ENCODE peak calls at places on chromosomes 3 and 15, in six cellular contexts. I is HCT116, W is K562, Q is HepG2, E is SK-N-SH, L is GM12878. P is an unnamed sample.

GRCh38 chr3:182913889-182914288 is 66.4 kb downstream of the DCUN1D1 start:
- DNase-seq in I (no peak), W (no peak), Q (no peak), E (no peak), L (peak), P (no peak)

GRCh38 chr15:85743392-85744045 is 51.2 kb downstream of the KLHL25 start:
- DNase-seq in I (no peak), W (no peak), Q (no peak), E (no peak), L (no peak), P (no peak)

GRCh38 chr3:162984752-162985151 is 1488.1 kb downstream of the OTOL1 start:
- DNase-seq in I (no peak), W (no peak), Q (no peak), E (no peak), L (no peak), P (no peak)

GRCh38 chr15:69161878-69162213 is 1.4 kb downstream of the GLCE start:
- DNase-seq in I (no peak), W (no peak), Q (no peak), E (no peak), L (no peak), P (no peak)

GRCh38 chr3:99678023-99678422 is 39.6 kb downstream of the COL8A1 start:
- DNase-seq in I (no peak), W (no peak), Q (no peak), E (no peak), L (no peak), P (no peak)

GRCh38 chr3:54506603-54507002 is 384.3 kb downstream of the CACNA2D3 start:
- DNase-seq in I (no peak), W (no peak), Q (no peak), E (no peak), L (no peak), P (no peak)

GRCh38 chr3:123098411-123099330 is 31.8 kb downstream of the PDIA5 start:
- DNase-seq in I (no peak), W (no peak), Q (no peak), E (no peak), L (no peak), P (peak)

GRCh38 chr15:78415284-78415683 is 22.7 kb upstream of the IREB2 start:
- DNase-seq in I (peak), W (no peak), Q (no peak), E (no peak), L (no peak), P (peak)

GRCh38 chr15:93066834-93067648 is 22.0 kb downstream of the RGMA start:
- DNase-seq in I (no peak), W (no peak), Q (no peak), E (no peak), L (no peak), P (no peak)

GRCh38 chr3:55172913-55173312 is 245.1 kb upstream of the LRTM1 start:
- DNase-seq in I (no peak), W (no peak), Q (no peak), E (no peak), L (no peak), P (no peak)

GRCh38 chr3:89223188-89223587 is 115.8 kb downstream of the EPHA3 start:
- DNase-seq in I (no peak), W (no peak), Q (no peak), E (no peak), L (no peak), P (no peak)

GRCh38 chr3:126514161-126514560 is 3.4 kb downstream of the UROC1 start:
- DNase-seq in I (no peak), W (no peak), Q (no peak), E (no peak), L (no peak), P (no peak)

GRCh38 chr3:106208979-106209378 is 340.2 kb upstream of the CBLB start:
- DNase-seq in I (no peak), W (no peak), Q (no peak), E (no peak), L (no peak), P (no peak)

GRCh38 chr3:187717572-187717971 is 15.2 kb upstream of the RTP2 start:
- DNase-seq in I (no peak), W (no peak), Q (no peak), E (no peak), L (no peak), P (no peak)

GRCh38 chr3:118882353-118882947 is 152.2 kb downstream of the IGSF11 start:
- DNase-seq in I (peak), W (peak), Q (peak), E (peak), L (no peak), P (peak)

GRCh38 chr15:59953392-59953883 is 50.7 kb upstream of the FOXB1 start:
- DNase-seq in I (no peak), W (no peak), Q (no peak), E (no peak), L (no peak), P (peak)

GRCh38 chr3:28008235-28008634 is 233.2 kb upstream of the CMC1 start:
- DNase-seq in I (no peak), W (no peak), Q (no peak), E (no peak), L (no peak), P (no peak)

GRCh38 chr15:42034628-42035177 is 13.9 kb upstream of the PLA2G4E start:
- DNase-seq in I (no peak), W (no peak), Q (no peak), E (no peak), L (no peak), P (no peak)

GRCh38 chr15:75673426-75674247 is 25.9 kb downstream of the SNX33 start:
- DNase-seq in I (no peak), W (no peak), Q (no peak), E (no peak), L (no peak), P (no peak)

GRCh38 chr3:40191850-40192448 is 117.6 kb upstream of the EIF1B start:
- DNase-seq in I (peak), W (peak), Q (peak), E (peak), L (no peak), P (peak)

GRCh38 chr3:111080357-111080937 is 8.8 kb downstream of the NECTIN3 start:
- DNase-seq in I (no peak), W (peak), Q (peak), E (peak), L (no peak), P (peak)

GRCh38 chr3:124277516-124277890 is 285.6 kb upstream of the ROPN1 start:
- DNase-seq in I (no peak), W (no peak), Q (no peak), E (no peak), L (no peak), P (no peak)

GRCh38 chr15:63403254-63403945 is 21.8 kb upstream of the CA12 start:
- DNase-seq in I (no peak), W (no peak), Q (no peak), E (no peak), L (no peak), P (no peak)

GRCh38 chr3:134904796-134905646 is 110.0 kb downstream of the EPHB1 start:
- DNase-seq in I (no peak), W (no peak), Q (no peak), E (no peak), L (peak), P (peak)

GRCh38 chr15:70293606-70294470 is 196.1 kb upstream of the TLE3 start:
- DNase-seq in I (no peak), W (no peak), Q (no peak), E (no peak), L (no peak), P (no peak)

GRCh38 chr3:182636646-182637045 is 156.7 kb upstream of the ATP11B start:
- DNase-seq in I (no peak), W (no peak), Q (no peak), E (no peak), L (no peak), P (no peak)

GRCh38 chr15:29888651-29889050 is 66.4 kb upstream of the TJP1 start:
- DNase-seq in I (no peak), W (no peak), Q (no peak), E (no peak), L (no peak), P (peak)

GRCh38 chr3:15800327-15800726 is 2.5 kb upstream of the ANKRD28 start:
- DNase-seq in I (no peak), W (no peak), Q (no peak), E (no peak), L (no peak), P (no peak)

GRCh38 chr15:99564221-99565030 is 1.4 kb upstream of the MEF2A start:
- DNase-seq in I (no peak), W (peak), Q (peak), E (no peak), L (peak), P (no peak)

GRCh38 chr3:148450819-148451218 is 246.9 kb upstream of the AGTR1 start:
- DNase-seq in I (no peak), W (no peak), Q (peak), E (no peak), L (no peak), P (peak)

GRCh38 chr15:90064931-90065681 is 37.2 kb downstream of the IDH2 start:
- DNase-seq in I (no peak), W (no peak), Q (no peak), E (no peak), L (no peak), P (peak)

GRCh38 chr3:60584250-60584649 is 667.0 kb downstream of the FHIT start:
- DNase-seq in I (no peak), W (no peak), Q (no peak), E (no peak), L (no peak), P (no peak)

GRCh38 chr3:14301558-14301957 is 100.8 kb upstream of the SLC6A6 start:
- DNase-seq in I (no peak), W (no peak), Q (peak), E (no peak), L (no peak), P (peak)

GRCh38 chr15:96947830-96948229 is 617.3 kb downstream of the NR2F2 start:
- DNase-seq in I (no peak), W (no peak), Q (no peak), E (peak), L (no peak), P (peak)

GRCh38 chr15:47466357-47466756 is 250.9 kb upstream of the SEMA6D start:
- DNase-seq in I (no peak), W (no peak), Q (no peak), E (no peak), L (no peak), P (no peak)

GRCh38 chr3:115975353-115975752 is 352.0 kb downstream of the GAP43 start:
- DNase-seq in I (no peak), W (peak), Q (peak), E (no peak), L (no peak), P (no peak)

GRCh38 chr15:31970007-31970406 is 60.3 kb upstream of the CHRNA7 start:
- DNase-seq in I (no peak), W (no peak), Q (no peak), E (no peak), L (no peak), P (no peak)

GRCh38 chr15:64740361-64741170 is 34.8 kb downstream of the RBPMS2 start:
- DNase-seq in I (no peak), W (peak), Q (peak), E (peak), L (no peak), P (no peak)

GRCh38 chr3:176159796-176160195 is 1037.5 kb downstream of the TBL1XR1 start:
- DNase-seq in I (no peak), W (no peak), Q (no peak), E (no peak), L (no peak), P (no peak)

GRCh38 chr15:71639531-71639930 is 170.8 kb upstream of the NR2E3 start:
- DNase-seq in I (no peak), W (no peak), Q (no peak), E (no peak), L (no peak), P (no peak)

GRCh38 chr15:71632571-71633195 is 177.7 kb upstream of the NR2E3 start:
- DNase-seq in I (no peak), W (no peak), Q (no peak), E (no peak), L (no peak), P (no peak)

GRCh38 chr15:71635735-71636134 is 174.6 kb upstream of the NR2E3 start:
- DNase-seq in I (no peak), W (no peak), Q (no peak), E (no peak), L (no peak), P (no peak)

GRCh38 chr15:71638876-71639275 is 171.5 kb upstream of the NR2E3 start:
- DNase-seq in I (no peak), W (no peak), Q (no peak), E (no peak), L (no peak), P (no peak)

DNA sequence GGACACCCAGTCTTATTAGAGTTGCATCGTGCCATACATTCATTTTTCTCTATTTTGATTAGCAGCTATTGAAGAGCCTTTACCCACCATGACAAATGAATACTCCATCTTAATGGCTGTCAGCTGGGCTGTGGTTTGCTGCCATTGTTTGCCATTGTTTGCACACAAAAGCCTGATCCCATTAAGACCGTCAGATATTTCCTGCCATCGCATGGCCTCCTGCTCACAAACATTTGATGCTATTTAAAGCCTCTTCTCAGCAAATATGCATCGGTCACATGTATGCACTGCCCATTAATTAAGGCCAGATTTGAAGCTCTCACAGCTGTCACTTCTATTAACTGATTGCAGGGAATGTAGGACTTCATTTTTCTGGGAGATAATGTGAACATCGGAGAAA is 175.5 kb upstream of the NR2E3 start:
- DNase-seq in I (no peak), W (no peak), Q (no peak), E (peak), L (no peak), P (no peak)
- TF ChIP-seq REST in I (no peak), W (no peak), Q (no peak), E (no peak), L (no peak), P (no peak)

GRCh38 chr3:183987014-183987600 is 30.6 kb downstream of the ABCC5 start:
- DNase-seq in I (no peak), W (no peak), Q (no peak), E (no peak), L (no peak), P (no peak)

GRCh38 chr3:183984749-183985729 is 32.6 kb downstream of the ABCC5 start:
- DNase-seq in I (no peak), W (no peak), Q (peak), E (no peak), L (no peak), P (peak)

GRCh38 chr3:183984337-183984736 is 33.3 kb downstream of the ABCC5 start:
- DNase-seq in I (no peak), W (no peak), Q (no peak), E (peak), L (no peak), P (no peak)

GRCh38 chr3:183991403-183991802 is 26.3 kb downstream of the ABCC5 start:
- DNase-seq in I (no peak), W (no peak), Q (peak), E (no peak), L (no peak), P (no peak)

GRCh38 chr3:183988216-183988790 is 29.4 kb downstream of the ABCC5 start:
- DNase-seq in I (no peak), W (peak), Q (peak), E (no peak), L (no peak), P (no peak)
- H2AFZ ChIP-seq in I (no peak), W (peak), Q (no peak), E (no peak), L (no peak), P (no peak)

GRCh38 chr3:25143356-25143704 is 284.7 kb upstream of the RARB start:
- DNase-seq in I (no peak), W (no peak), Q (no peak), E (no peak), L (no peak), P (peak)
- TF ChIP-seq REST in I (no peak), W (no peak), Q (no peak), E (no peak), L (no peak), P (no peak)

GRCh38 chr3:160331127-160331937 is 67.7 kb downstream of the IFT80 start:
- DNase-seq in I (peak), W (peak), Q (peak), E (no peak), L (no peak), P (no peak)
- H2AFZ ChIP-seq in I (no peak), W (no peak), Q (no peak), E (peak), L (no peak), P (no peak)

DNA sequence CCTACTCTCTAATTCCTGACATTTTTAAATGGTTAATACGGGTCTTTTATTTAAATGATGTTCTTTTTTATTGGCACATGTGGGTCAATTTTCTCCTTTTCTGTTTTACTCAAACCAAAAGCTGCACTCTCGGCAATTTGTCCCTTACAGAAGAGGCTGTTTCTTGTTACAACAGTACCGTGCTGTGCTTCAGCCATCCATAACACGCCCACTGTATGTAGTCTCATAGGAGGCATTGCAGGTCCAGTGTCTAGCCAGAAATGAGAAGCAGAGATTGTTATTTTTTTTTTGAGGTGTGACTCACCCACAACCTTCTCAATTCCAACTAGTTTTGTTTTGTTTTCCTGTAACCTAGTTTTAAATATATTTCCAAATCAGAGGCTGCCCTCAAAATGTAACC is 164.6 kb downstream of the GMNC start:
- DNase-seq in I (no peak), W (no peak), Q (no peak), E (no peak), L (no peak), P (no peak)
- TF ChIP-seq REST in I (no peak), W (no peak), Q (no peak), E (no peak), L (no peak), P (no peak)

GRCh38 chr15:34323217-34323616 is 14.4 kb downstream of the SLC12A6 start:
- DNase-seq in I (no peak), W (no peak), Q (no peak), E (no peak), L (no peak), P (peak)

GRCh38 chr15:34314491-34314890 is 23.1 kb downstream of the SLC12A6 start:
- DNase-seq in I (no peak), W (no peak), Q (no peak), E (no peak), L (no peak), P (no peak)

GRCh38 chr15:34318277-34319079 is 19.1 kb downstream of the SLC12A6 start:
- DNase-seq in I (peak), W (peak), Q (peak), E (no peak), L (no peak), P (peak)
- H2AFZ ChIP-seq in I (peak), W (peak), Q (peak), E (no peak), L (peak), P (peak)

DNA sequence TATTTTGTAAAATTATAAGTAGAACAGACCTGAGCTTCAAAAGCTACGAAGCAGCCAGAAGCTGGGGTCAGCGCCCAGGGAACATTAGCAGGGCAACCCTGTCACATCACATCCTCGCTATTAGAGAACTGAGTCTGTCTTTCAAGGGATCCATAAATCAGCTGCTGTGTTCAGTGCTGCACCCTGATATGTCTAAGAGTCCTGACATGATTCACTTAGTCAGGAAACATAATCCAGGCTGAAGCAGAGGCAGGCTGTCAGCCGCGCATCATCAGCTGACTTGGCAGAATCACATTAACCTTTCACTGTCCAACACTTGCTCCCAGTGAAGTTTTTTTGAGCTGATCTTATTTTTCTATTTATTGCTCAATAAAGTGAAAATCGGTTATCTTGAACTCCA is 23.5 kb downstream of the MYH15 start:
- DNase-seq in I (no peak), W (peak), Q (no peak), E (peak), L (no peak), P (no peak)
- TF ChIP-seq REST in I (no peak), W (no peak), Q (no peak), E (peak), L (no peak), P (no peak)

GRCh38 chr15:33320017-33320416 is 9.2 kb downstream of the RYR3 start:
- DNase-seq in I (no peak), W (no peak), Q (no peak), E (no peak), L (no peak), P (no peak)
- H2AFZ ChIP-seq in I (no peak), W (no peak), Q (no peak), E (no peak), L (no peak), P (no peak)